ENCODE peak calls at places on chromosomes 16 and 17, in four cellular contexts. T is GM13976, M is mucosa of descending colon, W is GM12865. C is an unnamed sample.

GRCh38 chr17:31674305-31674704 is 184.7 kb downstream of the COPRS start:
- DNase-seq in T (no peak), M (no peak), W (no peak), C (no peak)

GRCh38 chr17:1036171-1036844 is 39.4 kb downstream of the TIMM22 start:
- DNase-seq in T (no peak), M (no peak), W (no peak), C (no peak)

GRCh38 chr17:56142325-56142724 is 10.9 kb upstream of the ANKFN1 start:
- DNase-seq in T (no peak), M (no peak), W (no peak), C (no peak)

GRCh38 chr16:4450921-4451619 is 23.4 kb downstream of the NMRAL1 start:
- DNase-seq in T (no peak), M (no peak), W (no peak), C (no peak)

GRCh38 chr17:14753383-14753782 is 452.5 kb downstream of the HS3ST3B1 start:
- DNase-seq in T (no peak), M (no peak), W (no peak), C (no peak)

GRCh38 chr17:82859431-82860403 is 19.9 kb upstream of the ZNF750 start:
- DNase-seq in T (peak), M (peak), W (peak), C (peak)

GRCh38 chr17:54903375-54903774 is 2.7 kb downstream of the TOM1L1 start:
- DNase-seq in T (no peak), M (peak), W (no peak), C (no peak)

GRCh38 chr17:76196675-76197074 is 43.6 kb downstream of the RNF157 start:
- DNase-seq in T (no peak), M (peak), W (no peak), C (no peak)

GRCh38 chr16:608019-608418 is 18.2 kb downstream of the RAB40C start:
- DNase-seq in T (no peak), M (no peak), W (peak), C (peak)

GRCh38 chr16:4613636-4614570 is 785 bp downstream of the UBALD1 start:
- DNase-seq in T (peak), M (no peak), W (peak), C (peak)

GRCh38 chr17:70934834-70935233 is 765.5 kb downstream of the KCNJ2 start:
- DNase-seq in T (no peak), M (no peak), W (no peak), C (no peak)

GRCh38 chr17:77783991-77784820 is 174.3 kb upstream of the TNRC6C start:
- DNase-seq in T (peak), M (peak), W (peak), C (peak)

GRCh38 chr16:20729141-20729540 is 12.5 kb downstream of the THUMPD1 start:
- DNase-seq in T (no peak), M (no peak), W (no peak), C (no peak)

GRCh38 chr17:34979650-34980352 is 511 bp upstream of the LIG3 start:
- DNase-seq in T (no peak), M (no peak), W (no peak), C (no peak)

GRCh38 chr17:17580662-17581470 is 10.6 kb downstream of the PEMT start:
- DNase-seq in T (no peak), M (no peak), W (no peak), C (no peak)

GRCh38 chr16:54430491-54431030 is 144.0 kb upstream of the IRX3 start:
- DNase-seq in T (no peak), M (no peak), W (no peak), C (no peak)

GRCh38 chr17:17712268-17712924 is 31.1 kb downstream of the RAI1 start:
- DNase-seq in T (peak), M (no peak), W (peak), C (peak)

GRCh38 chr17:76873856-76874255 is 5.7 kb downstream of the MGAT5B start:
- DNase-seq in T (no peak), M (no peak), W (no peak), C (no peak)

GRCh38 chr17:1455291-1455747 is 713 bp downstream of the CRK start:
- DNase-seq in T (peak), M (peak), W (peak), C (peak)

GRCh38 chr16:77579283-77579985 is 142.9 kb upstream of the NUDT7 start:
- DNase-seq in T (no peak), M (no peak), W (no peak), C (no peak)

GRCh38 chr17:2485543-2485942 is 26.1 kb downstream of the METTL16 start:
- DNase-seq in T (no peak), M (no peak), W (no peak), C (no peak)

GRCh38 chr16:56708418-56708817 is 21.5 kb upstream of the NUP93 start:
- DNase-seq in T (no peak), M (no peak), W (no peak), C (peak)
- TF ChIP-seq CTCF in T (no peak), M (no peak), W (no peak), C (no peak)

DNA sequence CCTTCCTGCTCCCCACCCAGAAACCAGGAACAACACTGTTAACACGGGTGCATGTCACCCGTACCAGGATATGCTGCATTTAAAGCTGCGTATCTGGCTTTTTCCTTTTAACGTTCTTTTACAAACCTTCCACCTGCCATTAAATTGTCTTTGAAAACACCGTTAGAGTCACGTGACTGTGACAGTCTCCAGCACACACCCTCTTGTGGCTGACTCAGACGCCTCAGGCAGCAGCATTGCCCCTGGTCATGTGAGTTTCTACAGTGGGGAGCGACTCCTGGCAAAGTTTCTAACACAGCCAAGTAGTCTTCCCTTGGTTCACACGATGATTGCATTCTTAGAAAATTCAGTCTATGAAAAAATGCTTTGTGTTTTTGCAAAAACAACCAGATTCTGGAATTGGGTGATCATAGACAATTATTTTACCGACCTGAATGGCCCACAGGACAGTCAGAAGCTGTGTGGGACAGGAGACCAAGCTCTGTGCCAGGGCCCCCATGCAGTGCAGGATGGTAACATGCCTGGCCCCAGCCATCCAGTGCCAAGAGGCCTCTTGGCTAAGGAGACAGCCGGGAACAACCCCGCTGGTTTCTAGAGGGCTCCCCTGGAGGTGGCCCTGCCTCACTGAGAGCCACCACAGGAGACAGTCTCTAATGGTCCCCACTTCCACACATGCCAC is 199.1 kb downstream of the KATNIP start:
- DNase-seq in T (peak), M (peak), W (peak), C (peak)
- TF ChIP-seq CTCF in T (no peak), M (peak), W (peak), C (no peak)

DNA sequence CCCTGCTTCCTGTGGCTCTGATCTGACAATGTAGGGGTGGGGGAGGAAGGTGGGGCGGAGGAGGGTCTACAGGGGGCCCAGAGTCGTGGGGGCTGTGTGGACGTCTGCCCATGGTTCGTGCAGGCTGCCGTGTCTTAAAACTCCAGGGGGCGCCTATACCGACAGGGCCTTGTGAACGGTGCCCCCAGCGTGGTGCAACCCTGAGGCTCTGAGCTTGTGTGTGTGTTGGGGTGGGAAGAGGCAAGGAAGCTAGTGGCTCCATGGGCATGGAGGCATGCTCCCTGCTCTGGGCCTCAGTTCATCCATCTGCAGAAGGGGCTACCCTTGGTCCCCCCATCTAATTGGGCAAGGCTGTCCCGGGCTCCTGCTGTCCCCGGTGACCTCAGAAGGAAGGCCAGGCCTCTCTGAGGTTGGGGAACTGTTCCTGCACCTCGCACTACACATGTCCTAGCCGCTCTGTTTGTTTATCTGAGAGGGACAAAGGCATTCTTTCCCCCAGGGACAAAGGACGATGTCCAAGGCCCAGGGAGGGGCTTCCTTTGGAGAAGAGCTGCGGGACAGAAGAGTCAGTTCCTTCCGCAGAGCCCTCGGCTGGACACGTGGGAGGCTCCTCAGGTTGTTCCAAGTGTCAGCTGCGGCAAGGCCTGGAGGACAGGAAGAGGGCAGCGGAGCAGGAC is 13.5 kb downstream of the CA4 start:
- DNase-seq in T (peak), M (no peak), W (peak), C (no peak)
- TF ChIP-seq CTCF in T (no peak), M (no peak), W (peak), C (no peak)

GRCh38 chr17:33033176-33033575 is 41.5 kb downstream of the SPACA3 start:
- DNase-seq in T (no peak), M (no peak), W (no peak), C (no peak)

GRCh38 chr17:33039874-33040273 is 48.2 kb downstream of the SPACA3 start:
- DNase-seq in T (no peak), M (no peak), W (no peak), C (no peak)

GRCh38 chr17:33038740-33039139 is 47.1 kb downstream of the SPACA3 start:
- DNase-seq in T (peak), M (peak), W (peak), C (peak)
- TF ChIP-seq CTCF in T (peak), M (peak), W (peak), C (peak)

C was measured in activated CD8-positive, alpha-beta T cell treated with anti-CD3 and anti-CD28 coated beads for 36 hours.